ENCODE peak calls at places on chromosomes 3 and 15, in six cellular contexts. X is ELR; I is activated CD4-positive, CD25-positive, alpha-beta regulatory T cell; V is ACHN; E is Daoy; P is tibial artery. Z is an unnamed sample.

GRCh38 chr15:98547255-98547654 is 101.1 kb upstream of the IGF1R start:
- DNase-seq in X (no peak), I (no peak), V (no peak), E (no peak), P (no peak), Z (no peak)

GRCh38 chr3:171321241-171321640 is 139.0 kb downstream of the TNIK start:
- DNase-seq in X (no peak), I (no peak), V (no peak), E (no peak), P (no peak), Z (no peak)

GRCh38 chr15:101188517-101189340 is 63.1 kb downstream of the CHSY1 start:
- DNase-seq in X (peak), I (no peak), V (peak), E (no peak), P (no peak), Z (no peak)

GRCh38 chr15:35912196-35912595 is 366.2 kb upstream of the DPH6 start:
- DNase-seq in X (peak), I (no peak), V (peak), E (no peak), P (no peak), Z (no peak)

GRCh38 chr3:183532620-183533409 is 22.7 kb downstream of the KLHL6 start:
- DNase-seq in X (no peak), I (no peak), V (no peak), E (no peak), P (no peak), Z (no peak)

GRCh38 chr15:92921215-92922131 is 21.3 kb downstream of the CHD2 start:
- DNase-seq in X (peak), I (no peak), V (no peak), E (peak), P (no peak), Z (no peak)

GRCh38 chr3:152969557-152970300 is 134.8 kb downstream of the P2RY1 start:
- DNase-seq in X (peak), I (no peak), V (no peak), E (no peak), P (no peak), Z (peak)

GRCh38 chr15:71186971-71187960 is 72.0 kb downstream of the THSD4 start:
- DNase-seq in X (no peak), I (no peak), V (no peak), E (no peak), P (no peak), Z (no peak)

GRCh38 chr3:195073866-195074860 is 196.8 kb downstream of the XXYLT1 start:
- DNase-seq in X (no peak), I (no peak), V (no peak), E (no peak), P (peak), Z (no peak)

GRCh38 chr15:61467823-61468222 is 238.7 kb upstream of the RORA start:
- DNase-seq in X (no peak), I (no peak), V (no peak), E (no peak), P (no peak), Z (no peak)

GRCh38 chr15:45279024-45279697 is 27.1 kb downstream of the SLC28A2 start:
- DNase-seq in X (peak), I (peak), V (peak), E (peak), P (peak), Z (peak)

GRCh38 chr3:133799794-133800585 is 5.6 kb upstream of the SRPRB start:
- DNase-seq in X (peak), I (no peak), V (no peak), E (no peak), P (no peak), Z (no peak)

GRCh38 chr15:80480909-80481308 is 76.7 kb downstream of the ARNT2 start:
- DNase-seq in X (peak), I (no peak), V (peak), E (peak), P (peak), Z (peak)

GRCh38 chr15:67117356-67117755 is 52.0 kb downstream of the SMAD3 start:
- DNase-seq in X (peak), I (no peak), V (no peak), E (no peak), P (no peak), Z (no peak)

GRCh38 chr15:89447676-89448075 is 48.7 kb downstream of the RHCG start:
- DNase-seq in X (no peak), I (no peak), V (no peak), E (no peak), P (no peak), Z (no peak)

GRCh38 chr15:58748040-58748786 is 1.3 kb downstream of the ADAM10 start:
- DNase-seq in X (peak), I (peak), V (no peak), E (no peak), P (no peak), Z (no peak)

GRCh38 chr3:9400626-9401025 is 3.2 kb downstream of the SETD5 start:
- DNase-seq in X (peak), I (no peak), V (no peak), E (no peak), P (no peak), Z (no peak)

GRCh38 chr3:140360332-140360731 is 317.5 kb upstream of the TRIM42 start:
- DNase-seq in X (no peak), I (no peak), V (no peak), E (no peak), P (no peak), Z (no peak)

GRCh38 chr3:99686955-99687612 is 48.7 kb downstream of the COL8A1 start:
- DNase-seq in X (peak), I (peak), V (peak), E (peak), P (peak), Z (no peak)

GRCh38 chr3:146277953-146278631 is 27.2 kb upstream of the PLSCR4 start:
- DNase-seq in X (peak), I (no peak), V (no peak), E (no peak), P (no peak), Z (peak)

GRCh38 chr3:100954990-100955389 is 38.2 kb downstream of the ABI3BP start:
- DNase-seq in X (peak), I (no peak), V (no peak), E (peak), P (peak), Z (peak)

GRCh38 chr3:40504636-40505430 is 1.0 kb upstream of the ZNF620 start:
- DNase-seq in X (peak), I (no peak), V (peak), E (peak), P (peak), Z (peak)

GRCh38 chr15:57969355-57969754 is 96.2 kb downstream of the ALDH1A2 start:
- DNase-seq in X (peak), I (no peak), V (no peak), E (peak), P (no peak), Z (no peak)

GRCh38 chr3:177652556-177653290 is 455.4 kb upstream of the TBL1XR1 start:
- DNase-seq in X (no peak), I (no peak), V (no peak), E (no peak), P (no peak), Z (no peak)

GRCh38 chr3:73144828-73145227 is 83.4 kb downstream of the EBLN2 start:
- DNase-seq in X (no peak), I (no peak), V (no peak), E (no peak), P (no peak), Z (no peak)

GRCh38 chr3:42189071-42189470 is 76.9 kb downstream of the CCK start:
- DNase-seq in X (no peak), I (no peak), V (no peak), E (no peak), P (no peak), Z (no peak)

GRCh38 chr15:22968356-22968755 is 11.8 kb downstream of the CYFIP1 start:
- DNase-seq in X (peak), I (no peak), V (peak), E (peak), P (peak), Z (peak)

GRCh38 chr15:60507596-60508424 is 28.9 kb upstream of the ICE2 start:
- DNase-seq in X (peak), I (peak), V (peak), E (peak), P (no peak), Z (peak)

GRCh38 chr15:29087521-29088285 is 181.9 kb downstream of the NSMCE3 start:
- DNase-seq in X (no peak), I (no peak), V (no peak), E (no peak), P (no peak), Z (no peak)

GRCh38 chr15:59996498-59997041 is 7.5 kb upstream of the FOXB1 start:
- DNase-seq in X (no peak), I (no peak), V (no peak), E (no peak), P (no peak), Z (no peak)

GRCh38 chr15:100614918-100615317 is 12.5 kb downstream of the ASB7 start:
- DNase-seq in X (no peak), I (no peak), V (no peak), E (no peak), P (no peak), Z (no peak)

GRCh38 chr3:42814914-42815507 is 5.8 kb downstream of the ACKR2 start:
- DNase-seq in X (no peak), I (no peak), V (no peak), E (no peak), P (no peak), Z (no peak)

GRCh38 chr3:142976621-142977398 is 13.3 kb upstream of the PAQR9 start:
- DNase-seq in X (peak), I (no peak), V (peak), E (peak), P (peak), Z (peak)

GRCh38 chr3:105465251-105465853 is 98.6 kb downstream of the ALCAM start:
- DNase-seq in X (no peak), I (no peak), V (no peak), E (no peak), P (no peak), Z (no peak)

GRCh38 chr15:100026041-100026440 is 292.8 kb upstream of the LYSMD4 start:
- DNase-seq in X (no peak), I (no peak), V (no peak), E (no peak), P (no peak), Z (no peak)

GRCh38 chr3:86969500-86970189 is 21.3 kb downstream of the VGLL3 start:
- DNase-seq in X (peak), I (no peak), V (peak), E (peak), P (no peak), Z (no peak)

GRCh38 chr3:27993061-27993460 is 248.4 kb upstream of the CMC1 start:
- DNase-seq in X (no peak), I (no peak), V (no peak), E (no peak), P (no peak), Z (no peak)